ENCODE peak calls at places on chromosomes 6 and 20, in ten cellular contexts. One of them, this sample, is unnamed.

GRCh38 chr6:143746202-143747119 is 68.7 kb downstream of the PHACTR2 start:
- DNase-seq in neuronal stem cell: no peak
- DNase-seq in kidney: no peak
- DNase-seq in HCT116: no peak
- DNase-seq in mammary epithelial cell: no peak
- DNase-seq in fibroblast of lung: peak
- DNase-seq in SJSA1: no peak
- DNase-seq in CD8-positive, alpha-beta T cell: no peak
- DNase-seq in right cardiac atrium: no peak
- DNase-seq in PC-3: no peak
- DNase-seq in this sample: no peak

GRCh38 chr6:167103041-167103816 is 19.7 kb upstream of the CCR6 start:
- DNase-seq in neuronal stem cell: no peak
- DNase-seq in kidney: no peak
- DNase-seq in HCT116: no peak
- DNase-seq in mammary epithelial cell: no peak
- DNase-seq in fibroblast of lung: no peak
- DNase-seq in SJSA1: no peak
- DNase-seq in CD8-positive, alpha-beta T cell: peak
- DNase-seq in right cardiac atrium: no peak
- DNase-seq in PC-3: no peak
- DNase-seq in this sample: no peak

GRCh38 chr6:137816133-137816579 is 50.9 kb upstream of the TNFAIP3 start:
- DNase-seq in neuronal stem cell: no peak
- DNase-seq in kidney: no peak
- DNase-seq in HCT116: no peak
- DNase-seq in mammary epithelial cell: no peak
- DNase-seq in fibroblast of lung: no peak
- DNase-seq in SJSA1: no peak
- DNase-seq in CD8-positive, alpha-beta T cell: no peak
- DNase-seq in right cardiac atrium: no peak
- DNase-seq in PC-3: no peak
- DNase-seq in this sample: peak

GRCh38 chr6:48744948-48745347 is 634.0 kb upstream of the PTCHD4 start:
- DNase-seq in neuronal stem cell: no peak
- DNase-seq in kidney: no peak
- DNase-seq in HCT116: no peak
- DNase-seq in mammary epithelial cell: peak
- DNase-seq in fibroblast of lung: peak
- DNase-seq in SJSA1: no peak
- DNase-seq in CD8-positive, alpha-beta T cell: no peak
- DNase-seq in right cardiac atrium: no peak
- DNase-seq in PC-3: peak
- DNase-seq in this sample: no peak

GRCh38 chr6:3990692-3991491 is 88.0 kb downstream of the FAM217A start:
- DNase-seq in neuronal stem cell: peak
- DNase-seq in kidney: peak
- DNase-seq in HCT116: peak
- DNase-seq in mammary epithelial cell: peak
- DNase-seq in fibroblast of lung: peak
- DNase-seq in SJSA1: peak
- DNase-seq in CD8-positive, alpha-beta T cell: peak
- DNase-seq in right cardiac atrium: peak
- DNase-seq in PC-3: peak
- DNase-seq in this sample: peak

GRCh38 chr6:14707971-14708465 is 537.9 kb upstream of the JARID2 start:
- DNase-seq in neuronal stem cell: no peak
- DNase-seq in kidney: no peak
- DNase-seq in HCT116: no peak
- DNase-seq in mammary epithelial cell: no peak
- DNase-seq in fibroblast of lung: no peak
- DNase-seq in SJSA1: no peak
- DNase-seq in CD8-positive, alpha-beta T cell: no peak
- DNase-seq in right cardiac atrium: no peak
- DNase-seq in PC-3: no peak
- DNase-seq in this sample: no peak

GRCh38 chr6:81086931-81087330 is 665.5 kb downstream of the TENT5A start:
- DNase-seq in neuronal stem cell: no peak
- DNase-seq in kidney: no peak
- DNase-seq in HCT116: no peak
- DNase-seq in mammary epithelial cell: no peak
- DNase-seq in fibroblast of lung: no peak
- DNase-seq in SJSA1: no peak
- DNase-seq in CD8-positive, alpha-beta T cell: no peak
- DNase-seq in right cardiac atrium: no peak
- DNase-seq in PC-3: no peak
- DNase-seq in this sample: no peak

GRCh38 chr6:72835749-72836148 is 213.9 kb downstream of the KCNQ5 start:
- DNase-seq in neuronal stem cell: no peak
- DNase-seq in kidney: no peak
- DNase-seq in HCT116: no peak
- DNase-seq in mammary epithelial cell: no peak
- DNase-seq in fibroblast of lung: no peak
- DNase-seq in SJSA1: no peak
- DNase-seq in CD8-positive, alpha-beta T cell: no peak
- DNase-seq in right cardiac atrium: no peak
- DNase-seq in PC-3: no peak
- DNase-seq in this sample: no peak

GRCh38 chr20:36543187-36544133 is 2.1 kb downstream of the MYL9 start:
- DNase-seq in neuronal stem cell: no peak
- DNase-seq in kidney: peak
- DNase-seq in HCT116: no peak
- DNase-seq in mammary epithelial cell: no peak
- DNase-seq in fibroblast of lung: peak
- DNase-seq in SJSA1: no peak
- DNase-seq in CD8-positive, alpha-beta T cell: no peak
- DNase-seq in right cardiac atrium: peak
- DNase-seq in PC-3: no peak
- DNase-seq in this sample: no peak
- H3K4me3 ChIP-seq in neuronal stem cell: no peak
- H3K4me3 ChIP-seq in kidney: peak
- H3K4me3 ChIP-seq in HCT116: no peak
- H3K4me3 ChIP-seq in mammary epithelial cell: no peak
- H3K4me3 ChIP-seq in fibroblast of lung: peak
- H3K4me3 ChIP-seq in SJSA1: peak
- H3K4me3 ChIP-seq in CD8-positive, alpha-beta T cell: no peak
- H3K4me3 ChIP-seq in right cardiac atrium: peak
- H3K4me3 ChIP-seq in PC-3: no peak
- H3K4me3 ChIP-seq in this sample: no peak

GRCh38 chr6:32685603-32686002 is 19.1 kb upstream of the HLA-DQB1 start:
- DNase-seq in neuronal stem cell: no peak
- DNase-seq in kidney: no peak
- DNase-seq in HCT116: no peak
- DNase-seq in mammary epithelial cell: peak
- DNase-seq in fibroblast of lung: no peak
- DNase-seq in SJSA1: no peak
- DNase-seq in CD8-positive, alpha-beta T cell: no peak
- DNase-seq in right cardiac atrium: no peak
- DNase-seq in PC-3: no peak
- DNase-seq in this sample: no peak

GRCh38 chr6:32692019-32692418 is 25.6 kb upstream of the HLA-DQB1 start:
- DNase-seq in neuronal stem cell: peak
- DNase-seq in kidney: no peak
- DNase-seq in HCT116: peak
- DNase-seq in mammary epithelial cell: peak
- DNase-seq in fibroblast of lung: no peak
- DNase-seq in SJSA1: no peak
- DNase-seq in CD8-positive, alpha-beta T cell: peak
- DNase-seq in right cardiac atrium: peak
- DNase-seq in PC-3: peak
- DNase-seq in this sample: no peak

GRCh38 chr6:32684246-32684645 is 17.8 kb upstream of the HLA-DQB1 start:
- DNase-seq in neuronal stem cell: no peak
- DNase-seq in kidney: no peak
- DNase-seq in HCT116: no peak
- DNase-seq in mammary epithelial cell: no peak
- DNase-seq in fibroblast of lung: no peak
- DNase-seq in SJSA1: no peak
- DNase-seq in CD8-positive, alpha-beta T cell: no peak
- DNase-seq in right cardiac atrium: no peak
- DNase-seq in PC-3: no peak
- DNase-seq in this sample: no peak

DNA sequence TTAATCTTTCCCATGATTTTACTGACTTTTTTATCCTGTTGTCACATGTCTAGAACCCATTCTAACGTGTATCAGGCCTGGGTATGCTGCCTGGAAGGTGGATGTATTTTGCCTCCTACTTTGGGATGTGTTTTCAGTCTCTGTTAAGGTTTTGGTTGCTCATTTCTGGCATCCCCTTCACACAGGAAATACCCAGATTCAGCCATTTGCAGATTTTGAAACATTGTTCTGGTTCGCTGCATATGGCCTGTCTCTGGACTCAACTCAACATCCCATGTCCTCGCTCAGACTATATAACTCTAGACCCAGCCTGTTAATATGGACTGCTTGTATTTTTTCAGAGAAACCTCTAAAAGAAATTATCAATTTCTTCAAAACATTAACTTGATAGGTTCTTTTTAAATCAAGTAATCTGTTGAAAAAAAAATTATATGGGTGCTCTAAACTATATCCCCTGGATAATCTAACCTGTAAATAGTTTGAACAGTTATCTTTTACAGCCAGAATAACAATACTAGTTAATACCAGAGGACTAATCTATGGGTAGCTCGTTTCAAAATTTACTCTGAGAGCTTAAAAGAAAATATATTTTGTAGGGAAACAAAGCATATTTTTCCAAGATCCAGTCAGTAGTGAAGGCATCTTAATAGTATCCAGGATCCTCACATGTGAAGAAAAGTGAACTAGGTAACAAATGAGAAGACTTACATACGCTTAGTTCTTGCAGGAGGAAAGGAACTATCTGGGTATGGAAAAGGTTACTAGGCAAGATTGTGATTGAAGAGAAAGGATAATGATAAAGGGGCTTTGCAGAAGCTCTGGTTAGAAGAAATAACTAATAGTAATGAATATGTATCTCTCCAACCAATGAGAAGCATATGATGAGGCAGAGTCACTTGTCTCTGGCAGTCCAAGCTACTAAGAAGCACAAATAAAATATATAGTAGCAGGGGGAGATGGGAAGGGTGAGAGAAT is 23.4 kb upstream of the HLA-DQB1 start:
- DNase-seq in neuronal stem cell: no peak
- DNase-seq in kidney: no peak
- DNase-seq in HCT116: no peak
- DNase-seq in mammary epithelial cell: no peak
- DNase-seq in fibroblast of lung: no peak
- DNase-seq in SJSA1: no peak
- DNase-seq in CD8-positive, alpha-beta T cell: no peak
- DNase-seq in right cardiac atrium: no peak
- DNase-seq in PC-3: no peak
- DNase-seq in this sample: no peak
- H3K27ac ChIP-seq in neuronal stem cell: no peak
- H3K27ac ChIP-seq in kidney: no peak
- H3K27ac ChIP-seq in HCT116: no peak
- H3K27ac ChIP-seq in mammary epithelial cell: no peak
- H3K27ac ChIP-seq in fibroblast of lung: no peak
- H3K27ac ChIP-seq in SJSA1: no peak
- H3K27ac ChIP-seq in CD8-positive, alpha-beta T cell: no peak
- H3K27ac ChIP-seq in right cardiac atrium: no peak
- H3K27ac ChIP-seq in PC-3: no peak
- H3K27ac ChIP-seq in this sample: no peak

GRCh38 chr6:11174245-11174616 is 58.2 kb downstream of the NEDD9 start:
- DNase-seq in neuronal stem cell: no peak
- DNase-seq in kidney: no peak
- DNase-seq in HCT116: no peak
- DNase-seq in mammary epithelial cell: no peak
- DNase-seq in fibroblast of lung: no peak
- DNase-seq in SJSA1: no peak
- DNase-seq in CD8-positive, alpha-beta T cell: no peak
- DNase-seq in right cardiac atrium: no peak
- DNase-seq in PC-3: no peak
- DNase-seq in this sample: no peak

GRCh38 chr6:11177271-11177670 is 55.2 kb downstream of the NEDD9 start:
- DNase-seq in neuronal stem cell: no peak
- DNase-seq in kidney: no peak
- DNase-seq in HCT116: no peak
- DNase-seq in mammary epithelial cell: no peak
- DNase-seq in fibroblast of lung: no peak
- DNase-seq in SJSA1: no peak
- DNase-seq in CD8-positive, alpha-beta T cell: no peak
- DNase-seq in right cardiac atrium: no peak
- DNase-seq in PC-3: no peak
- DNase-seq in this sample: no peak

GRCh38 chr6:11171952-11172351 is 60.4 kb upstream of the ERVFRD-1 start:
- DNase-seq in neuronal stem cell: no peak
- DNase-seq in kidney: no peak
- DNase-seq in HCT116: no peak
- DNase-seq in mammary epithelial cell: no peak
- DNase-seq in fibroblast of lung: no peak
- DNase-seq in SJSA1: no peak
- DNase-seq in CD8-positive, alpha-beta T cell: no peak
- DNase-seq in right cardiac atrium: no peak
- DNase-seq in PC-3: no peak
- DNase-seq in this sample: no peak

GRCh38 chr6:11168091-11168635 is 56.6 kb upstream of the ERVFRD-1 start:
- DNase-seq in neuronal stem cell: no peak
- DNase-seq in kidney: no peak
- DNase-seq in HCT116: no peak
- DNase-seq in mammary epithelial cell: no peak
- DNase-seq in fibroblast of lung: no peak
- DNase-seq in SJSA1: no peak
- DNase-seq in CD8-positive, alpha-beta T cell: no peak
- DNase-seq in right cardiac atrium: no peak
- DNase-seq in PC-3: no peak
- DNase-seq in this sample: no peak

DNA sequence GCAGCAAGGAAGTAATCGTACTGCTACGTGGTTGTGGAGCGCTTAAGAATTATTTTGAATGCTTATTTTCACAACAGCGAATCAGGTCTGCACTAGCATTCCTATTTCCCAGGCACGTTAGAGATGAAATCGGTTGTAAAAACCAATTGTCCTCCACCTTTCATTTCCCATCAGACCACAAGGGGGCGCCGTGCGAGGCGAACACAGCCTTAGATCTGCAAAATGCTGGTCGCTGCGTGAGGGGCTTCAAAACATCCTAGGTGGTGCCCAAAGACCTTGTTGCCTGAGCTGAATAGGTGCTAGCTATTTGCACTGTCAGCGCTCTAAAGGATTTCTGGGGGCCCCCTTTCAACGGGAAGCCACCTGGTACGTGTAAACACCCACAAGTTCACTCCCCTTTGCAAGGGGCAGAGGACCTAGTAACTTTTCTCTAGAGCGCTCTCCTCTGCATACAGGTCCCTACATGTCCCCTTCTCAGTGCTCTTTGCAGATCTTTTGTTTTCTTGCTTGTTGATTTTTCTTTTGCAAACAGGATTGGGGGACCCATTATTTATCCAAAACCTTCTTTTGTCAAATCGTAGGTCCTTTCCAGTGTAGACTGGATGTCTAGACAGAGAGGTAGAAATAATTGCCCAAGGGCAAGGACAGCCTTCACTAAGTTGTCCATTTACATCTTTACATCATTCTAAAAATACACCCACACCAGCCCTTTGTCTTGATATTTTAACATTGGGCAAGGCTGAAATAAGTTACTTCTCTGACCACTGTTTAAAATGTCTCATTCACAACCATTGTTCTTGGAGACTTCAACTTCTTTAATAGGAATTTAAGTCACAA is 59.7 kb downstream of the NEDD9 start:
- DNase-seq in neuronal stem cell: peak
- DNase-seq in kidney: no peak
- DNase-seq in HCT116: peak
- DNase-seq in mammary epithelial cell: peak
- DNase-seq in fibroblast of lung: peak
- DNase-seq in SJSA1: peak
- DNase-seq in CD8-positive, alpha-beta T cell: peak
- DNase-seq in right cardiac atrium: peak
- DNase-seq in PC-3: peak
- DNase-seq in this sample: peak
- H3K4me3 ChIP-seq in neuronal stem cell: no peak
- H3K4me3 ChIP-seq in kidney: peak
- H3K4me3 ChIP-seq in HCT116: no peak
- H3K4me3 ChIP-seq in mammary epithelial cell: no peak
- H3K4me3 ChIP-seq in fibroblast of lung: no peak
- H3K4me3 ChIP-seq in SJSA1: no peak
- H3K4me3 ChIP-seq in CD8-positive, alpha-beta T cell: no peak
- H3K4me3 ChIP-seq in right cardiac atrium: no peak
- H3K4me3 ChIP-seq in PC-3: no peak
- H3K4me3 ChIP-seq in this sample: no peak

GRCh38 chr20:7294816-7295360 is 527.4 kb downstream of the BMP2 start:
- DNase-seq in neuronal stem cell: no peak
- DNase-seq in kidney: no peak
- DNase-seq in HCT116: no peak
- DNase-seq in mammary epithelial cell: peak
- DNase-seq in fibroblast of lung: no peak
- DNase-seq in SJSA1: no peak
- DNase-seq in CD8-positive, alpha-beta T cell: no peak
- DNase-seq in right cardiac atrium: no peak
- DNase-seq in PC-3: no peak
- DNase-seq in this sample: no peak
- H3K27ac ChIP-seq in neuronal stem cell: no peak
- H3K27ac ChIP-seq in kidney: no peak
- H3K27ac ChIP-seq in HCT116: no peak
- H3K27ac ChIP-seq in mammary epithelial cell: no peak
- H3K27ac ChIP-seq in fibroblast of lung: no peak
- H3K27ac ChIP-seq in SJSA1: no peak
- H3K27ac ChIP-seq in CD8-positive, alpha-beta T cell: no peak
- H3K27ac ChIP-seq in right cardiac atrium: no peak
- H3K27ac ChIP-seq in PC-3: no peak
- H3K27ac ChIP-seq in this sample: no peak